ENCODE peak calls at places on chromosomes 2 and 18, in eight cellular contexts. O, F, G, Q, M, T, R and J are unnamed samples.

GRCh38 chr2:23926289-23926749 is 604 bp downstream of the ATAD2B start:
- DNase-seq in O (peak), F (peak), G (peak), Q (peak), M (no peak), T (no peak), R (no peak), J (peak)

GRCh38 chr2:18545384-18545783 is 15.1 kb downstream of the RDH14 start:
- DNase-seq in O (no peak), F (no peak), G (no peak), Q (no peak), M (no peak), T (no peak), R (no peak), J (no peak)

GRCh38 chr2:150212722-150213171 is 274.7 kb downstream of the RND3 start:
- DNase-seq in O (no peak), F (no peak), G (no peak), Q (no peak), M (no peak), T (no peak), R (no peak), J (no peak)

GRCh38 chr2:30709516-30709915 is 97.7 kb downstream of the CAPN13 start:
- DNase-seq in O (no peak), F (no peak), G (no peak), Q (peak), M (no peak), T (no peak), R (no peak), J (no peak)

GRCh38 chr2:149690825-149691224 is 103.2 kb upstream of the MMADHC start:
- DNase-seq in O (no peak), F (no peak), G (no peak), Q (no peak), M (no peak), T (no peak), R (no peak), J (no peak)

GRCh38 chr2:128259585-128259984 is 59.1 kb downstream of the HS6ST1 start:
- DNase-seq in O (no peak), F (no peak), G (no peak), Q (no peak), M (no peak), T (no peak), R (no peak), J (no peak)

GRCh38 chr18:9872823-9873222 is 12.9 kb upstream of the TXNDC2 start:
- DNase-seq in O (no peak), F (no peak), G (no peak), Q (no peak), M (no peak), T (no peak), R (no peak), J (no peak)

GRCh38 chr2:128347701-128348504 is 29.2 kb upstream of the HS6ST1 start:
- DNase-seq in O (no peak), F (peak), G (peak), Q (peak), M (no peak), T (peak), R (no peak), J (peak)

GRCh38 chr2:34104601-34105000 is 505.5 kb upstream of the FAM98A start:
- DNase-seq in O (no peak), F (no peak), G (no peak), Q (no peak), M (no peak), T (no peak), R (no peak), J (no peak)